ENCODE peak calls at places on chromosomes 7 and 10, in seven cellular contexts. One of them, this sample, is unnamed.

GRCh38 chr7:73865738-73866445 is 4.9 kb downstream of the TMEM270 start:
- DNase-seq in anterior cingulate cortex: peak; percentile 33
- DNase-seq in omental fat pad: no peak
- DNase-seq in activated T-cell treated with anti-CD3 and anti-CD28 coated beads, Interleukin-2, amount 50 U/mL, for 72 hours: peak; percentile 27
- DNase-seq in Kasumi-1: peak; percentile 43
- DNase-seq in epithelial cell of prostate: no peak
- DNase-seq in NCI-H1092: peak; percentile 27
- DNase-seq in this sample: no peak

GRCh38 chr10:103534621-103535498 is 41.4 kb downstream of the NEURL1 start:
- DNase-seq in anterior cingulate cortex: no peak
- DNase-seq in omental fat pad: no peak
- DNase-seq in activated T-cell treated with anti-CD3 and anti-CD28 coated beads, Interleukin-2, amount 50 U/mL, for 72 hours: no peak
- DNase-seq in Kasumi-1: no peak
- DNase-seq in epithelial cell of prostate: no peak
- DNase-seq in NCI-H1092: no peak
- DNase-seq in this sample: no peak

GRCh38 chr7:4838626-4839334 is 23.1 kb downstream of the PAPOLB start:
- DNase-seq in anterior cingulate cortex: no peak
- DNase-seq in omental fat pad: no peak
- DNase-seq in activated T-cell treated with anti-CD3 and anti-CD28 coated beads, Interleukin-2, amount 50 U/mL, for 72 hours: no peak
- DNase-seq in Kasumi-1: no peak
- DNase-seq in epithelial cell of prostate: no peak
- DNase-seq in NCI-H1092: no peak
- DNase-seq in this sample: no peak

GRCh38 chr7:6637544-6638229 is 569 bp downstream of the ZNF316 start:
- DNase-seq in anterior cingulate cortex: no peak
- DNase-seq in omental fat pad: no peak
- DNase-seq in activated T-cell treated with anti-CD3 and anti-CD28 coated beads, Interleukin-2, amount 50 U/mL, for 72 hours: peak; percentile 81
- DNase-seq in Kasumi-1: no peak
- DNase-seq in epithelial cell of prostate: no peak
- DNase-seq in NCI-H1092: peak; percentile 18
- DNase-seq in this sample: peak; percentile 60

GRCh38 chr7:159066816-159067601 is 77.7 kb downstream of the VIPR2 start:
- DNase-seq in anterior cingulate cortex: no peak
- DNase-seq in omental fat pad: no peak
- DNase-seq in activated T-cell treated with anti-CD3 and anti-CD28 coated beads, Interleukin-2, amount 50 U/mL, for 72 hours: no peak
- DNase-seq in Kasumi-1: no peak
- DNase-seq in epithelial cell of prostate: no peak
- DNase-seq in NCI-H1092: no peak
- DNase-seq in this sample: no peak

GRCh38 chr7:55134786-55135185 is 116.0 kb downstream of the EGFR start:
- DNase-seq in anterior cingulate cortex: no peak
- DNase-seq in omental fat pad: no peak
- DNase-seq in activated T-cell treated with anti-CD3 and anti-CD28 coated beads, Interleukin-2, amount 50 U/mL, for 72 hours: no peak
- DNase-seq in Kasumi-1: no peak
- DNase-seq in epithelial cell of prostate: no peak
- DNase-seq in NCI-H1092: no peak
- DNase-seq in this sample: no peak

GRCh38 chr7:149880871-149881301 is 7.1 kb downstream of the ATP6V0E2 start:
- DNase-seq in anterior cingulate cortex: peak; percentile 84
- DNase-seq in omental fat pad: peak; percentile 17
- DNase-seq in activated T-cell treated with anti-CD3 and anti-CD28 coated beads, Interleukin-2, amount 50 U/mL, for 72 hours: no peak
- DNase-seq in Kasumi-1: no peak
- DNase-seq in epithelial cell of prostate: no peak
- DNase-seq in NCI-H1092: no peak
- DNase-seq in this sample: no peak

GRCh38 chr7:4265056-4265455 is 417.0 kb upstream of the FOXK1 start:
- DNase-seq in anterior cingulate cortex: no peak
- DNase-seq in omental fat pad: no peak
- DNase-seq in activated T-cell treated with anti-CD3 and anti-CD28 coated beads, Interleukin-2, amount 50 U/mL, for 72 hours: no peak
- DNase-seq in Kasumi-1: no peak
- DNase-seq in epithelial cell of prostate: no peak
- DNase-seq in NCI-H1092: no peak
- DNase-seq in this sample: no peak

GRCh38 chr10:44743539-44743938 is 167.6 kb upstream of the TMEM72 start:
- DNase-seq in anterior cingulate cortex: no peak
- DNase-seq in omental fat pad: no peak
- DNase-seq in activated T-cell treated with anti-CD3 and anti-CD28 coated beads, Interleukin-2, amount 50 U/mL, for 72 hours: no peak
- DNase-seq in Kasumi-1: no peak
- DNase-seq in epithelial cell of prostate: no peak
- DNase-seq in NCI-H1092: no peak
- DNase-seq in this sample: no peak

GRCh38 chr7:116577320-116577871 is 52.6 kb downstream of the CAV1 start:
- DNase-seq in anterior cingulate cortex: no peak
- DNase-seq in omental fat pad: no peak
- DNase-seq in activated T-cell treated with anti-CD3 and anti-CD28 coated beads, Interleukin-2, amount 50 U/mL, for 72 hours: peak; percentile 47
- DNase-seq in Kasumi-1: no peak
- DNase-seq in epithelial cell of prostate: no peak
- DNase-seq in NCI-H1092: no peak
- DNase-seq in this sample: peak; percentile 9

GRCh38 chr7:98870071-98870651 is 347 bp upstream of the TMEM130 start:
- DNase-seq in anterior cingulate cortex: peak; percentile 80
- DNase-seq in omental fat pad: no peak
- DNase-seq in activated T-cell treated with anti-CD3 and anti-CD28 coated beads, Interleukin-2, amount 50 U/mL, for 72 hours: peak; percentile 74
- DNase-seq in Kasumi-1: peak; percentile 43
- DNase-seq in epithelial cell of prostate: no peak
- DNase-seq in NCI-H1092: peak; percentile 29
- DNase-seq in this sample: peak; percentile 64

This sample was measured in T-helper 2 cell treated with Interferon-gamma antibody and Interleukin-4, amounts not matched to agents 5 μg/mL and 100 μg/mL, for 36 hours.